ENCODE peak calls at places on chromosomes 5 and 9, in seven cellular contexts. F is GM12891, E is esophagus squamous epithelium, P is lower leg skin, M is HCT116, Q is ovary, Y is thyroid gland. Z is an unnamed sample.

GRCh38 chr5:150488519-150489357 is 19.2 kb upstream of the NDST1 start:
- DNase-seq in F (no peak), E (no peak), P (no peak), M (no peak), Q (peak), Y (peak), Z (no peak)

GRCh38 chr5:74055446-74056097 is 429.6 kb downstream of the ARHGEF28 start:
- DNase-seq in F (no peak), E (no peak), P (no peak), M (no peak), Q (no peak), Y (no peak), Z (no peak)

GRCh38 chr5:50963647-50964584 is 297.5 kb downstream of the PARP8 start:
- DNase-seq in F (no peak), E (no peak), P (no peak), M (no peak), Q (no peak), Y (peak), Z (no peak)

GRCh38 chr5:173917788-173918786 is 29.9 kb downstream of the CPEB4 start:
- DNase-seq in F (peak), E (no peak), P (peak), M (peak), Q (peak), Y (peak), Z (peak)

GRCh38 chr5:132406144-132406783 is 36.8 kb downstream of the SLC22A5 start:
- DNase-seq in F (no peak), E (no peak), P (no peak), M (no peak), Q (no peak), Y (no peak), Z (no peak)

GRCh38 chr5:138702166-138702826 is 50.9 kb upstream of the CTNNA1 start:
- DNase-seq in F (no peak), E (no peak), P (no peak), M (peak), Q (no peak), Y (no peak), Z (no peak)

GRCh38 chr9:105842023-105842644 is 147.8 kb downstream of the TMEM38B start:
- DNase-seq in F (peak), E (no peak), P (no peak), M (peak), Q (no peak), Y (no peak), Z (peak)

GRCh38 chr5:18792145-18792544 is 1157.9 kb downstream of the TAF11L14 start:
- DNase-seq in F (no peak), E (no peak), P (no peak), M (no peak), Q (no peak), Y (no peak), Z (peak)

GRCh38 chr9:90259302-90260246 is 383.1 kb downstream of the DIRAS2 start:
- DNase-seq in F (no peak), E (no peak), P (no peak), M (no peak), Q (no peak), Y (no peak), Z (no peak)

GRCh38 chr9:38713426-38713825 is 6.5 kb downstream of the FAM240B start:
- DNase-seq in F (no peak), E (no peak), P (no peak), M (no peak), Q (no peak), Y (no peak), Z (no peak)

GRCh38 chr5:42767491-42768105 is 11.0 kb downstream of the CCDC152 start:
- DNase-seq in F (no peak), E (no peak), P (no peak), M (no peak), Q (no peak), Y (no peak), Z (no peak)

GRCh38 chr9:16652511-16653101 is 217.9 kb downstream of the BNC2 start:
- DNase-seq in F (no peak), E (no peak), P (no peak), M (no peak), Q (no peak), Y (no peak), Z (no peak)

GRCh38 chr5:166166071-166166470 is 2125.4 kb upstream of the WWC1 start:
- DNase-seq in F (no peak), E (no peak), P (no peak), M (no peak), Q (no peak), Y (no peak), Z (no peak)

GRCh38 chr9:33466565-33467495 is 6.9 kb downstream of the NOL6 start:
- DNase-seq in F (peak), E (no peak), P (no peak), M (no peak), Q (peak), Y (peak), Z (no peak)

GRCh38 chr5:145540375-145540774 is 294.8 kb downstream of the PRELID2 start:
- DNase-seq in F (no peak), E (no peak), P (no peak), M (no peak), Q (no peak), Y (no peak), Z (no peak)

GRCh38 chr5:78628260-78629024 is 20.1 kb downstream of the LHFPL2 start:
- DNase-seq in F (no peak), E (no peak), P (no peak), M (no peak), Q (no peak), Y (no peak), Z (no peak)

GRCh38 chr9:76297721-76298239 is 96.4 kb downstream of the RFK start:
- DNase-seq in F (no peak), E (no peak), P (peak), M (no peak), Q (peak), Y (peak), Z (no peak)

GRCh38 chr9:87443006-87443405 is 54.7 kb upstream of the DAPK1 start:
- DNase-seq in F (no peak), E (no peak), P (no peak), M (no peak), Q (no peak), Y (no peak), Z (no peak)

GRCh38 chr9:87442451-87442850 is 55.2 kb upstream of the DAPK1 start:
- DNase-seq in F (no peak), E (no peak), P (no peak), M (no peak), Q (no peak), Y (no peak), Z (no peak)

GRCh38 chr9:87443461-87443860 is 54.2 kb upstream of the DAPK1 start:
- DNase-seq in F (no peak), E (no peak), P (no peak), M (no peak), Q (no peak), Y (no peak), Z (no peak)

GRCh38 chr9:87437966-87438365 is 59.7 kb upstream of the DAPK1 start:
- DNase-seq in F (no peak), E (no peak), P (no peak), M (no peak), Q (no peak), Y (no peak), Z (no peak)

GRCh38 chr9:87441251-87441650 is 56.4 kb upstream of the DAPK1 start:
- DNase-seq in F (no peak), E (no peak), P (no peak), M (no peak), Q (no peak), Y (no peak), Z (no peak)
- TF ChIP-seq POLR2A in F (no peak), E (no peak), P (no peak), M (no peak), Q (no peak), Y (no peak), Z (no peak)

GRCh38 chr5:112995764-112996618 is 19.4 kb downstream of the DCP2 start:
- DNase-seq in F (no peak), E (no peak), P (peak), M (peak), Q (peak), Y (peak), Z (no peak)
- TF ChIP-seq POLR2A in F (no peak), E (no peak), P (no peak), M (no peak), Q (no peak), Y (no peak), Z (no peak)

GRCh38 chr9:14251146-14252071 is 62.5 kb downstream of the NFIB start:
- DNase-seq in F (no peak), E (no peak), P (peak), M (peak), Q (peak), Y (peak), Z (peak)
- TF ChIP-seq POLR2A in F (no peak), E (no peak), P (no peak), M (no peak), Q (no peak), Y (no peak), Z (no peak)

DNA sequence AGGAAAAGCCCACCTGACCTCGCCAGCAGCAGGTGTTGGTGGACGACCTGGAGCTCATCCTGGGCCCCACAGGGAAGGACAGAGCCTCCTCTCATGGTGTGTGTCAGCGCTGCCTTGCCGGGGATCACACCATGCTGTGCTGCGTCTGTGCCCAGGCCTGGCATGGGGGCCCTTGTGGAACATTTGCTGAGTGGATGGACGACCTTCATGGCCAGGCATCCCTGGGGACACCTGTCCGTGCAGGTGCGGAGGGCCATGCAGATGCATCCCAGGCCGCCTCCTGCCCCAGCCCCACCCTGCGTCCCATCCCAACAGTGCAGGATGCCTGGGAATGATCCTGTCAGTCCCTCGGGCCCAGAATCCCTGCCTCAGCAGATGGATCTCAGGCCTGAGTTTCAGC is 73.8 kb downstream of the NEK6 start:
- DNase-seq in F (no peak), E (no peak), P (no peak), M (no peak), Q (no peak), Y (no peak), Z (no peak)
- TF ChIP-seq POLR2A in F (no peak), E (no peak), P (no peak), M (no peak), Q (no peak), Y (no peak), Z (no peak)

GRCh38 chr5:109409844-109410388 is at the start of gene PJA2:
- DNase-seq in F (peak), E (peak), P (peak), M (peak), Q (peak), Y (peak), Z (peak)
- TF ChIP-seq POLR2A in F (no peak), E (peak), P (peak), M (peak), Q (peak), Y (peak), Z (peak)

DNA sequence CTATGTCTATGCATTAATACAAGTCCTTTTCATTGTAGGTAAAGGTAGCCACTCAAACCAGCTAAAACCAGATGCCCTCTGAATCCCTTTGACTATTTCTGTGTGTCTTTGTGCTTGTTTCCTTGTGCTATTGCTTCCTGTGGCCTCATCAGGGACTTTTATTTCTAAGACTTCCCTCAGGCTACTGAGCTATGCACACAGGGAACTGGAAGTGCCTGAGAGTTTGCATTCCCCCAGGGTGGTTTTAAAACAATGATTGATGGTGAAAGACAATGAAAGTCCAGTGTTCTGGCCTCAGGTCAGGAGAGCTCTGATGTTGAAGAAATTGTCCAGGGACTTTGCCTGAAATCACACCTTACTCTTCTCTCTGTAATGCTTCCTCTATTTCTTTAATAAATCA is 158.0 kb upstream of the NREP start:
- DNase-seq in F (no peak), E (no peak), P (no peak), M (no peak), Q (no peak), Y (no peak), Z (no peak)
- TF ChIP-seq POLR2A in F (no peak), E (no peak), P (no peak), M (no peak), Q (no peak), Y (no peak), Z (no peak)

DNA sequence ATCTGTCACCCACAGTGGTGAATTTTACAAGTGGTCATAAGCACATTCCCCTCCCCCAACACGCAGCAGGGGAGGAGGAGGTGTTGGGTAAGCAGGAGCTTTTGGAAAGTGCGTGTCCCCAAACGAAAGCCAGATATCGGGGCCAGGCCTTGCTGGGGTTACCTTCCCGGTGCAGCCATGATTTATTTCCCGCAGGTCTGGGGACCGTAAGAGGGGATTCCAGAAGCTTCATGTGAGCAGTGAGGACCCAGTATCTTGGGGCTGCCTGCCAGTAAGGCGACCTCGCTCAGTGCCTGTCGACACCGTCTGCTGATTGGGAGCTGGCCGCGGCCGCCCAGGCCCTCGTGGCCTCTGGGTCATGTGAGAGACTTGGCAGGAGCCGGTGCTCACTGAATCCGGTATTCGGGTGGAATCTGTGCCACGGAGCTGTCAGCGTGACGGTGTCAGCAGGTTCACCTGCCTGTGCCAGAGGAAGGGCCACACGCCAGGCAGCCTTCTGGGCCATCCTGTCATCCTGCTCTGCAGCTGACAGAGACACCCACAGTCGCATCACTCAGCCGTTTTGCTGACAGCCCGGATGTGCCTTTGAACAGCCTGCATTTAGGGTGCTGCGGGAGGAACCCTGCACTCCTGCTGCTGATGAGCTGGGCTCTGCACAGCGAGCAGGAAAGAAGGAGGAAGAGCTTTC is 37.3 kb downstream of the SEC61B start:
- DNase-seq in F (no peak), E (no peak), P (peak), M (no peak), Q (peak), Y (peak), Z (peak)
- TF ChIP-seq POLR2A in F (no peak), E (no peak), P (no peak), M (no peak), Q (no peak), Y (no peak), Z (peak)

GRCh38 chr5:108115673-108116072 is 266.2 kb downstream of the FBXL17 start:
- DNase-seq in F (no peak), E (no peak), P (no peak), M (no peak), Q (no peak), Y (no peak), Z (no peak)
- TF ChIP-seq POLR2A in F (no peak), E (no peak), P (no peak), M (no peak), Q (no peak), Y (no peak), Z (no peak)

GRCh38 chr5:374631-375335 is 53.3 kb downstream of the AHRR start:
- DNase-seq in F (no peak), E (no peak), P (peak), M (no peak), Q (no peak), Y (no peak), Z (no peak)

GRCh38 chr5:373710-374602 is 52.4 kb downstream of the AHRR start:
- DNase-seq in F (peak), E (no peak), P (peak), M (no peak), Q (peak), Y (peak), Z (no peak)

GRCh38 chr5:371811-372555 is 50.5 kb downstream of the AHRR start:
- DNase-seq in F (no peak), E (no peak), P (peak), M (no peak), Q (no peak), Y (no peak), Z (no peak)

GRCh38 chr5:372556-372910 is 51.0 kb downstream of the AHRR start:
- DNase-seq in F (no peak), E (no peak), P (no peak), M (no peak), Q (no peak), Y (no peak), Z (no peak)

GRCh38 chr5:372911-373709 is 51.6 kb downstream of the AHRR start:
- DNase-seq in F (no peak), E (no peak), P (peak), M (no peak), Q (peak), Y (no peak), Z (no peak)
- TF ChIP-seq POLR2A in F (no peak), E (no peak), P (no peak), M (no peak), Q (no peak), Y (no peak), Z (no peak)

GRCh38 chr5:149386166-149386565 is 7.1 kb upstream of the IL17B start:
- DNase-seq in F (no peak), E (no peak), P (no peak), M (no peak), Q (no peak), Y (no peak), Z (no peak)
- TF ChIP-seq POLR2A in F (no peak), E (no peak), P (no peak), M (no peak), Q (no peak), Y (no peak), Z (no peak)

Z was measured in H54.